ENCODE peak calls at places on chromosome 20, in ten cellular contexts. B, F, X, H, Y, Z, I, E, W and S are unnamed samples.

GRCh38 chr20:53739799-53740785 is 146.5 kb upstream of the ZNF217 start:
- DNase-seq in B (no peak), F (peak), X (no peak), H (no peak), Y (peak), Z (peak), I (no peak), E (no peak), W (peak), S (peak)

GRCh38 chr20:53738945-53739798 is 145.5 kb upstream of the ZNF217 start:
- DNase-seq in B (no peak), F (peak), X (no peak), H (no peak), Y (peak), Z (peak), I (no peak), E (no peak), W (peak), S (peak)

GRCh38 chr20:41608606-41609005 is 9.6 kb downstream of the CHD6 start:
- DNase-seq in B (no peak), F (no peak), X (no peak), H (no peak), Y (no peak), Z (no peak), I (no peak), E (no peak), W (no peak), S (no peak)

GRCh38 chr20:18728165-18728866 is 85.3 kb upstream of the SCP2D1 start:
- DNase-seq in B (no peak), F (no peak), X (no peak), H (no peak), Y (no peak), Z (no peak), I (no peak), E (no peak), W (no peak), S (no peak)

GRCh38 chr20:63103402-63104311 is 96.9 kb upstream of the BHLHE23 start:
- DNase-seq in B (no peak), F (no peak), X (no peak), H (no peak), Y (no peak), Z (no peak), I (no peak), E (no peak), W (peak), S (no peak)

GRCh38 chr20:36035720-36036119 is 67.3 kb downstream of the CNBD2 start:
- DNase-seq in B (no peak), F (peak), X (no peak), H (no peak), Y (no peak), Z (peak), I (no peak), E (no peak), W (no peak), S (peak)

GRCh38 chr20:51365670-51366069 is 176.8 kb downstream of the NFATC2 start:
- DNase-seq in B (no peak), F (peak), X (no peak), H (peak), Y (peak), Z (no peak), I (no peak), E (peak), W (peak), S (peak)

GRCh38 chr20:10376271-10377075 is 57.5 kb downstream of the MKKS start:
- DNase-seq in B (no peak), F (peak), X (no peak), H (peak), Y (peak), Z (no peak), I (no peak), E (no peak), W (peak), S (no peak)

GRCh38 chr20:61605862-61606557 is 353.9 kb downstream of the CDH4 start:
- DNase-seq in B (no peak), F (no peak), X (no peak), H (no peak), Y (no peak), Z (no peak), I (no peak), E (no peak), W (no peak), S (no peak)

GRCh38 chr20:36099106-36099505 is 55.4 kb upstream of the EPB41L1 start:
- DNase-seq in B (no peak), F (no peak), X (no peak), H (no peak), Y (no peak), Z (no peak), I (no peak), E (no peak), W (no peak), S (no peak)

GRCh38 chr20:36155991-36156390 is 1.5 kb downstream of the EPB41L1 start:
- DNase-seq in B (no peak), F (no peak), X (no peak), H (no peak), Y (no peak), Z (no peak), I (no peak), E (no peak), W (no peak), S (no peak)

GRCh38 chr20:36092424-36093024 is 62.0 kb upstream of the EPB41L1 start:
- DNase-seq in B (no peak), F (no peak), X (peak), H (no peak), Y (no peak), Z (no peak), I (peak), E (no peak), W (no peak), S (peak)

GRCh38 chr20:21677781-21678180 is 27.7 kb upstream of the PAX1 start:
- DNase-seq in B (no peak), F (no peak), X (no peak), H (no peak), Y (no peak), Z (no peak), I (no peak), E (no peak), W (no peak), S (no peak)

GRCh38 chr20:38275815-38276550 is 15.4 kb upstream of the KIAA1755 start:
- DNase-seq in B (peak), F (peak), X (no peak), H (peak), Y (peak), Z (peak), I (no peak), E (peak), W (peak), S (peak)

DNA sequence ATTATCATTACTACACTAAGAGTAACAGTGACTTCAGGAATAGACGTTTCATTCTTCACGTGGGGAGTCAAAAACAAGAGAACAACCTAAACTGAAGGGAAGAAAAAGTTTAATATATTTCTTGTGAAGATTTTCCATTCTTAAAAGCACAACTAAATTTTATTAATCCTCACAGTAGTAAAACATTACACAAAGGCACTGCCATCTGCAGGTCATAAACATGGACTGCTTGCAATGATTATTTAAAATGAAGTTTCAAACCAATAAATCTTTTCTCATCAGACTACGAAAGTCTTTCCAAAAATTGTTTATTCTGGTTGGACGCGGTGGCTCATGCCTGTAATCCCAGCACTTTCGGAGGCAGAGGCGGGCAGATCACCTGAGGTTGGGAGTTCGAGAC is 2.6 kb downstream of the NCOA5 start:
- DNase-seq in B (no peak), F (peak), X (no peak), H (peak), Y (peak), Z (no peak), I (no peak), E (no peak), W (peak), S (no peak)
- TF ChIP-seq CTCF in B (no peak), F (peak), X (no peak), H (peak), Y (peak), Z (peak), I (peak), E (peak), W (peak), S (peak)

DNA sequence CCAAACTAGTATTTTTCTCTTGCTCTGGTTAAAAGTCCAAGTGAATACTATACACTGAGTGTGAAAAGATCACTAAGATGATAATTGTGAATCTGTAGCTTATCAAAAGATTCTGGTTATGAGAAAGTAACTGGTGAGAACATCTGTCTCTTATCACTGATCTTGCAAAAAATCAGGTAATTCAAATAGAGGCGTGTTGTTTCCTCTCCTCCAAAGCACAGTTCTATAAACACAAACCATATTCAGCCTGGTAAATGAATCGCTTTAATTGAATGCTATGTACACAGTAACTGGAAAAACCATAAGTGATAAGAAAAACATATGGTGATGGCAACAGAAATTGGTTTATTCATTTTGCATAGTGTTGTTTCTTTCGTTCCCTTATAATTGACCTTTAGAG is 161.0 kb downstream of the RALGAPA2 start:
- DNase-seq in B (no peak), F (no peak), X (no peak), H (no peak), Y (no peak), Z (no peak), I (no peak), E (no peak), W (no peak), S (no peak)
- H3K4me3 ChIP-seq in B (no peak), F (no peak), X (no peak), H (no peak), Y (no peak), Z (no peak), I (no peak), E (no peak), W (no peak), S (no peak)

GRCh38 chr20:32443386-32443974 is 85.3 kb downstream of the ASXL1 start:
- DNase-seq in B (peak), F (no peak), X (no peak), H (no peak), Y (no peak), Z (no peak), I (no peak), E (no peak), W (peak), S (no peak)
- TF ChIP-seq CTCF in B (no peak), F (no peak), X (no peak), H (no peak), Y (no peak), Z (no peak), I (no peak), E (no peak), W (peak), S (no peak)

DNA sequence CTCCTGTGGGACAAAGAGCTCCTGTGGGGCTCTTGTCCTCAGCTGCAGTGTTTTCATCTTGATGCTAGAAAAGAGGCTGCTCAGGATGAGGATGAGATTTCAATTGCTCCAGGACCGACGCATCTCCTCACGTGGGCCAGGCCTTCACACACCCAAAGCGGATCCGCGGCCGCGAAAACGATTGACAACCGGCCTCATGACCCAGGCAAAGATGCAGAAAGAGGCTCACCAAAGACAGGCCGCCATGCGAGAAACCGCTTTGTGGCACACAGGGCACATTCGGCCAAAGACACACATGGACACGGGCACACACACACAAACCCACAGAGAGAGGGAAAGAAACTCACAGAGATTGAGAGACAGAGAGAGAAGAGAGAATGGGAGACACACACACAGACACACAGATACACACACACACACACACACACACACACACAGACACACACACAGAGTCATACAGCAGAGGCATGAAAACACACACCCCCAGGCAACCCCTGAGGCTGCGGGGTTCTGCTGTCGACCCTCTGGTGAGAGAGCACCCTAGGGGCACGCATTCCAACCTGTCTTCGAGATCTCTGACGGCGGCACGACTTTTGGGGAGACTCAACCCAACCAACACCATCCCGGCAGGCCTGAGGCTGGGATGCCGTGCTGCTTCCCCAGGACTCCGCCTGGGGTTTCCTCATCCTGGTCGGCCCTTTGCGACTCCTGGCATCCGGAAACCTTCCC is 168.5 kb upstream of the ZNF337 start:
- DNase-seq in B (no peak), F (no peak), X (no peak), H (no peak), Y (no peak), Z (no peak), I (no peak), E (no peak), W (no peak), S (no peak)
- H3K4me3 ChIP-seq in B (no peak), F (peak), X (peak), H (peak), Y (peak), Z (no peak), I (peak), E (peak), W (peak), S (peak)

GRCh38 chr20:4569882-4570281 is 151.8 kb upstream of the PRND start:
- DNase-seq in B (no peak), F (no peak), X (no peak), H (no peak), Y (no peak), Z (no peak), I (no peak), E (no peak), W (no peak), S (no peak)

GRCh38 chr20:4567172-4567571 is 154.5 kb upstream of the PRND start:
- DNase-seq in B (no peak), F (no peak), X (no peak), H (no peak), Y (no peak), Z (no peak), I (no peak), E (no peak), W (no peak), S (no peak)

GRCh38 chr20:4571759-4572531 is 149.8 kb upstream of the PRND start:
- DNase-seq in B (no peak), F (no peak), X (no peak), H (peak), Y (peak), Z (no peak), I (no peak), E (no peak), W (no peak), S (no peak)

GRCh38 chr20:4568560-4568959 is 153.1 kb upstream of the PRND start:
- DNase-seq in B (no peak), F (no peak), X (no peak), H (no peak), Y (no peak), Z (no peak), I (no peak), E (no peak), W (no peak), S (no peak)

DNA sequence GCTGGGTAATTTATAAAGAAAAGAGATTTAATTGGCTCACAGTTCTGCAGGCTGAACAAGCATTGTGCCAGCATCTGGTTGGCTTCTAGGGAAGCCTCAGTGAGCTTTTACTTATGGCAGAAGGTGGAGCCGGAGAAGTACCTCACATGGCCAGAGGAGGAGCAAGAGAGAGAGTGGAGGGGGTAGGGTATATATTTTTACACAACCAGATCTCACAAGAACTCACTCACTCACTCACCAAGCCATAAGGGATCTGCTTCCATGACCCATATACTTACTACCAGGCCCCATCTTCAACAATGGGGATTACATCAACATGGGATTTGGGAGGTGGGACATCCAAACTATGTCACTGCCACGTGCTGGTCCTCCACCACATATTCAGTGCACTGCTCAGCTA is 152.6 kb upstream of the PRND start:
- DNase-seq in B (no peak), F (no peak), X (peak), H (no peak), Y (no peak), Z (no peak), I (no peak), E (no peak), W (no peak), S (no peak)
- TF ChIP-seq CTCF in B (no peak), F (peak), X (peak), H (peak), Y (peak), Z (no peak), I (no peak), E (no peak), W (peak), S (peak)